ENCODE peak calls at places on chromosomes 7 and 10, in five cellular contexts. U is HepG2, Y is H1, C is SK-N-SH, I is HCT116. X is an unnamed sample.

GRCh38 chr10:101573885-101574284 is 14.2 kb downstream of the POLL start:
- DNase-seq in U (no peak), Y (no peak), C (peak), I (no peak), X (no peak)

GRCh38 chr7:82204694-82205093 is 238.9 kb downstream of the CACNA2D1 start:
- DNase-seq in U (no peak), Y (no peak), C (no peak), I (no peak), X (peak)

GRCh38 chr10:89845541-89846275 is 144.3 kb downstream of the KIF20B start:
- DNase-seq in U (no peak), Y (no peak), C (no peak), I (no peak), X (no peak)

GRCh38 chr10:123606955-123607354 is 59.2 kb upstream of the GPR26 start:
- DNase-seq in U (no peak), Y (no peak), C (no peak), I (no peak), X (no peak)

GRCh38 chr7:6172331-6173295 is 99.8 kb downstream of the CYTH3 start:
- DNase-seq in U (no peak), Y (no peak), C (peak), I (no peak), X (no peak)

GRCh38 chr7:98107313-98107691 is 640 bp downstream of the LMTK2 start:
- DNase-seq in U (no peak), Y (no peak), C (no peak), I (no peak), X (no peak)

GRCh38 chr7:152462995-152463713 is 27.4 kb upstream of the KMT2C start:
- DNase-seq in U (no peak), Y (peak), C (no peak), I (no peak), X (no peak)

GRCh38 chr10:12847361-12847975 is 154.0 kb downstream of the CCDC3 start:
- DNase-seq in U (no peak), Y (peak), C (peak), I (peak), X (peak)

GRCh38 chr7:28020302-28020940 is 160.2 kb downstream of the JAZF1 start:
- DNase-seq in U (peak), Y (peak), C (peak), I (peak), X (peak)

GRCh38 chr7:94041529-94041928 is 37.4 kb upstream of the BET1 start:
- DNase-seq in U (no peak), Y (no peak), C (no peak), I (no peak), X (no peak)

GRCh38 chr7:151429555-151430331 is 10.2 kb downstream of the CRYGN start:
- DNase-seq in U (no peak), Y (no peak), C (no peak), I (no peak), X (no peak)

GRCh38 chr10:88759366-88760101 is at the start of gene LIPN:
- DNase-seq in U (no peak), Y (no peak), C (no peak), I (no peak), X (no peak)

GRCh38 chr10:113585949-113586348 is 33.1 kb downstream of the HABP2 start:
- DNase-seq in U (peak), Y (no peak), C (no peak), I (no peak), X (no peak)

GRCh38 chr10:21257919-21258318 is 267.6 kb downstream of the SKIDA1 start:
- DNase-seq in U (no peak), Y (no peak), C (no peak), I (no peak), X (no peak)

DNA sequence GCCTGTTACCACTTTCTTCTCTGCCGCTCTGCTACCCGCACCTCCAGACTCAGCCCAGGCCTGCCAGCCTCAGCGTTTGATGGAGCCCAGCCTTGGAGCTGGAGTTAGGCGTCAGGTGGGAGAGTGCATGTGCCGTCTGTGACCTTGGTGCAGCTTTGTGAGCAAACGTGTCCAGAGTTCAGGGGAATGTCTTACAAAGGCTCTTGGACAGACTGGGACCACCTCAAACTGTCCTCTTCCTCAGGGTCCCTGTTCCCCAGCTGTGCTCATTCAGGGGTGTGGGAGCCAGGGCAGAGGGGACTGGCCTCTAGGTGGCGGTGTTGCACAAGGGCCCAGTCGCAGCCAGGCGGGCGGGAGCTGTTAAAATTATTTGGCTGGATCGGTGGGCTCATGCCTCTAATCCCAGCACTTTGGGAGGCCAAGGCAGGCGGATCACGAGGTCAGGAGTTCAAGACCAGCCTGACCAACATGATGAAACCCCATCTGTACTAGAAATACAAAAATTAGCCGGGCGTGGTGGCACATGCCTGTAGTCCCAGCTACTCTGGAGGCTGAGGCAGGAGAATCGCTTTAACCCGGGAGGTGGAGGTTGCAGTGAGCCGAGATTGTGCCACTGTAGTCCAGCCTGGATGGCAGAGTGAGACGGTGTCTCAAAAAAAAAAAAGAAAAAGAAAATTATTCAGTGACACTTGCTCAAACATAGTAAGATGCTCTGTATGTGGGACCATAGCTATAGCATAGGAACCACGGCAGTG is 89.2 kb downstream of the ADCY1 start:
- DNase-seq in U (peak), Y (peak), C (no peak), I (peak), X (peak)
- TF ChIP-seq JUND in U (no peak), Y (no peak), C (no peak), I (no peak), X (no peak)

DNA sequence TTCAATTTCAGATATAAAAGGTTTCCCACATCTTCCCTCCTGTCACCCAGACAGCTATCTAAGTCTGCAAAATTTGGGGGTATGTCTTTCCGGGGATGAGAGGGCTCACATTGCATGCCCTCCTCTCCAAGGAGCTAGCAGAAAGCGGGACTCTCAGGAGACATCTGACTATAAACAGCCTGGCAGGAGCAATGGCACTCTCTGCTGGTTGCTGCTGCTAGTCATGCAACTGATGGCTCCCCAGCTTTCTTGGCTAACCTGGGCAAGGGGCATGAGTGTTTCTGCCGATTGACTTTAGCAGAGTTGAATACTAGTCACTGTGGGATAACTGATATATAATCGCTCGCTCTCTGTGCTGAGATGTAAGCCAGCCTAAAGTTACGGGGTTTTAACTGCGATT is 12.0 kb downstream of the TBX20 start:
- DNase-seq in U (no peak), Y (no peak), C (no peak), I (no peak), X (no peak)
- TF ChIP-seq JUND in U (no peak), Y (no peak), C (no peak), I (no peak), X (no peak)

DNA sequence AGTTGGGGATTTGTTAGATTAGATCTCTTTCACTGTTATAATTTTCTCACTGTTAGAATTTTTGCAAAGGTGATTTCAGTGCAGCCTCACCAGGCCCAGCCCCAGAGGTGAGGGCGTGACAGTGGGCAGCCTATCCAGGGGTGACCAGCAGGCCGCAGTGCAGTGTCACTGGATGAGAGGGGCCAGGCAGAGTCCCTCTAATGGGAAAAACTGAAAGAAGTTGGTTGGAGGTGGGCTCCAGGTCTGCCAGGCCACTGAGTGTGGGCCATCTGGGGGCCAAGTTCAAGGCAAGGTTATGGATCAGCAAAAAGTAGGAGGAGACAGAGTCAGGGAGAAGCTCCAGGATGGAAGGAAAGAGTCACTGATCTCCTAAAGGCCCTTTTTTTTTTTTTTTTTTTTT is 90.5 kb upstream of the SDK1 start:
- DNase-seq in U (no peak), Y (peak), C (peak), I (no peak), X (no peak)
- TF ChIP-seq JUND in U (no peak), Y (no peak), C (no peak), I (no peak), X (no peak)

GRCh38 chr10:132145521-132146185 is 41.1 kb upstream of the DPYSL4 start:
- DNase-seq in U (no peak), Y (no peak), C (no peak), I (no peak), X (no peak)
- TF ChIP-seq JUND in U (no peak), Y (no peak), C (no peak), I (no peak), X (no peak)

DNA sequence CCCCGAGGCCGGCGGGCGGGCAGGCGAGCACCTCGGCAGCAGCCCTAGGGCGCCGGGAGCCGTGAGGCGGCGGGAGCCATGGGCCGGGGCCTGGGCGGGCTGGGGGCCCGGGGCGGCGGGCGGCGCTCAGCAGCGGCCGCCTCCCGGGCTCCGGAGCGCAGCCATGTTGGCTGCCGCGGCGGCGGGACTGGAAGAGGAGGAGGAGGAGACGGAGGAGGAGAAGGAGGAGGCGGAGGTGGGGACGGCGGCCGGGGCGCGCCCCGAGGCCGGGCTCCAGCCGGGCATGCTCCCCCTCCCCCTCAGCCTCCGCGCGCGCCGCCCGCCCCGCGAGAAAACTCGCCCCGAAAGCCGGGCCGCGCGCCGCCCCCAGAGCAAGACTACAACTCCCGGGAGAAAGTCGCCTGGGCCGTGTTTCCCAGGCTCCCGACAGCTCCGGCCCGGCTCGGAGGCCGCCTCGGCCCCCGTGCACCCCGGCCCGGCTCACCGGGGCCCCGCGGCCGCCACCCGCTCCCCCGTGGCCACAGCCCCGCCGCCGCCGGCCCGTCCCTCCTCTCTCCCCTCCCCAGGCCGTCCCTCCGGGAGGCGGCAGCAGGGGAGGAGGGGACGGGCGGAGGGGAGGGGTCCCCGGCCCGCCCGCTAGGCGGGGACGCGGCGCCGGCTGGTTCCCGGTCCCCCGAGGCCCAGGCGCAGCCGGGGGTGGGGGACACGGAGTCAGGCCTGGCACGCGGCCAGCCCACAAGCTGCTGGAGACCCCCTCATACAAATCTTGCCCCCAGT is at the start of gene DLG5:
- DNase-seq in U (no peak), Y (peak), C (peak), I (no peak), X (peak)
- TF ChIP-seq JUND in U (no peak), Y (no peak), C (no peak), I (no peak), X (no peak)

GRCh38 chr7:102129636-102130370 is 156.9 kb upstream of the SH2B2 start:
- DNase-seq in U (no peak), Y (no peak), C (no peak), I (no peak), X (no peak)
- TF ChIP-seq JUND in U (no peak), Y (no peak), C (no peak), I (no peak), X (no peak)

GRCh38 chr7:12091164-12091563 is 119.9 kb upstream of the TMEM106B start:
- DNase-seq in U (no peak), Y (no peak), C (peak), I (no peak), X (peak)
- TF ChIP-seq JUND in U (no peak), Y (no peak), C (no peak), I (no peak), X (no peak)

GRCh38 chr10:110524179-110524863 is 26.6 kb downstream of the DUSP5 start:
- DNase-seq in U (no peak), Y (no peak), C (no peak), I (no peak), X (no peak)
- TF ChIP-seq JUND in U (no peak), Y (no peak), C (no peak), I (no peak), X (no peak)

GRCh38 chr10:129741280-129741977 is 222.6 kb downstream of the EBF3 start:
- DNase-seq in U (no peak), Y (no peak), C (no peak), I (no peak), X (no peak)
- TF ChIP-seq JUND in U (no peak), Y (no peak), C (no peak), I (no peak), X (no peak)

GRCh38 chr10:14383266-14383665 is 52.5 kb upstream of the FRMD4A start:
- DNase-seq in U (no peak), Y (no peak), C (no peak), I (no peak), X (no peak)
- TF ChIP-seq JUND in U (no peak), Y (no peak), C (no peak), I (no peak), X (no peak)

X was measured in T47D.